ENCODE peak calls at places on chromosomes 2 and 18, in eight cellular contexts. S is OCI-LY7, E is PC-3, J is fibroblast of mammary gland, R is HFFc6, Q is uterus, A is PC-9, P is cardiac fibroblast. O is an unnamed sample.

GRCh38 chr2:120436885-120437603 is 91.1 kb downstream of the INHBB start:
- DNase-seq in S (peak; percentile 5), E (peak; percentile 92), J (peak; percentile 46), R (no peak), Q (no peak), A (peak; percentile 77), P (peak; percentile 16), O (no peak)

GRCh38 chr2:86622878-86623548 is 652 bp downstream of the RNF103 start:
- DNase-seq in S (no peak), E (peak; percentile 26), J (no peak), R (no peak), Q (peak; percentile 57), A (no peak), P (no peak), O (no peak)

GRCh38 chr2:175180701-175181103 is 808 bp downstream of the ATP5MC3 start:
- DNase-seq in S (peak; percentile 71), E (peak; percentile 28), J (peak; percentile 56), R (peak; percentile 27), Q (peak; percentile 26), A (no peak), P (peak; percentile 56), O (no peak)

GRCh38 chr2:222613715-222614331 is 42.1 kb downstream of the FARSB start:
- DNase-seq in S (peak; percentile 49), E (peak; percentile 61), J (peak; percentile 60), R (peak; percentile 31), Q (no peak), A (peak; percentile 61), P (peak; percentile 77), O (no peak)

GRCh38 chr2:215699698-215700407 is 264.0 kb upstream of the FN1 start:
- DNase-seq in S (no peak), E (no peak), J (no peak), R (no peak), Q (no peak), A (no peak), P (no peak), O (no peak)

GRCh38 chr2:189783451-189783926 is 650 bp downstream of the ORMDL1 start:
- DNase-seq in S (peak; percentile 57), E (peak; percentile 31), J (peak; percentile 48), R (peak; percentile 17), Q (no peak), A (no peak), P (peak; percentile 48), O (no peak)

GRCh38 chr2:95329891-95330822 is 33.0 kb downstream of the KCNIP3 start:
- DNase-seq in S (no peak), E (no peak), J (no peak), R (no peak), Q (no peak), A (no peak), P (no peak), O (no peak)

GRCh38 chr18:8313043-8313442 is 296.2 kb upstream of the RAB12 start:
- DNase-seq in S (no peak), E (no peak), J (no peak), R (no peak), Q (no peak), A (no peak), P (no peak), O (no peak)

GRCh38 chr2:65548571-65549261 is 116.3 kb upstream of the SPRED2 start:
- DNase-seq in S (no peak), E (no peak), J (peak; percentile 33), R (no peak), Q (no peak), A (no peak), P (no peak), O (no peak)

GRCh38 chr2:189639003-189639609 is 22.2 kb upstream of the ASNSD1 start:
- DNase-seq in S (no peak), E (no peak), J (no peak), R (no peak), Q (no peak), A (no peak), P (no peak), O (no peak)

GRCh38 chr2:118197011-118197695 is 108.9 kb downstream of the INSIG2 start:
- DNase-seq in S (peak; percentile 30), E (peak; percentile 24), J (peak; percentile 25), R (peak; percentile 18), Q (no peak), A (no peak), P (no peak), O (no peak)

GRCh38 chr2:157190151-157190550 is 67.4 kb upstream of the GALNT5 start:
- DNase-seq in S (no peak), E (peak; percentile 27), J (peak; percentile 82), R (peak; percentile 82), Q (no peak), A (no peak), P (peak; percentile 76), O (peak; percentile 54)

GRCh38 chr2:85843543-85843942 is 45.2 kb downstream of the ST3GAL5 start:
- DNase-seq in S (peak; percentile 35), E (peak; percentile 63), J (peak; percentile 11), R (no peak), Q (no peak), A (no peak), P (no peak), O (no peak)

GRCh38 chr18:67463829-67464228 is 52.7 kb downstream of the DSEL start:
- DNase-seq in S (no peak), E (peak; percentile 55), J (peak; percentile 30), R (no peak), Q (no peak), A (no peak), P (no peak), O (no peak)

GRCh38 chr18:66616523-66616983 is 12.7 kb upstream of the CDH19 start:
- DNase-seq in S (no peak), E (peak; percentile 57), J (no peak), R (no peak), Q (no peak), A (no peak), P (peak; percentile 16), O (no peak)

GRCh38 chr2:48312126-48312525 is 217.8 kb upstream of the STON1 start:
- DNase-seq in S (no peak), E (peak; percentile 96), J (peak; percentile 61), R (peak; percentile 40), Q (no peak), A (peak; percentile 91), P (no peak), O (peak; percentile 52)

GRCh38 chr2:223075301-223076270 is 23.6 kb downstream of the KCNE4 start:
- DNase-seq in S (no peak), E (no peak), J (peak; percentile 39), R (peak; percentile 19), Q (no peak), A (no peak), P (no peak), O (no peak)

GRCh38 chr2:177900091-177900490 is 172.5 kb downstream of the PDE11A start:
- DNase-seq in S (no peak), E (peak; percentile 5), J (no peak), R (peak; percentile 7), Q (no peak), A (peak; percentile 56), P (no peak), O (no peak)

DNA sequence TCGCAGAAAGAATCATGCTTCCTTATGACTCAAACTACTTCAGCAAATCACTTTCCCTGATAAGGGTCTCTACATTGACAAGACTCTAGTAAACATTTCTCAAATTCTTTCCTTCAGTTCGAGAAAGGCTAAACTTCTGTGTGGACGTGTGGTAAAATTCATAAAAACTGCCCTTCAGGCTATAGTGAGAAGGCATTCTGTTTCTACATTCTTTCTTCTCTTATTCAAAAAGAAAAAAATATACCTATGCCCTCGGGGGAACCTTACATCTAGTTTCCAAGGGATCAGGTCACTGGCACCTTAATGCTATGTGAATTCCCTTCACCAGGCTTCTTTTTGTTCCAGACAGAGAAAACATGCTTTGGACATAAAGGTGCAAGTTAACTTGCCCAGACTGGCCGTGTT is 4.9 kb downstream of the VIT start:
- DNase-seq in S (no peak), E (peak; percentile 50), J (no peak), R (peak; percentile 65), Q (no peak), A (peak; percentile 96), P (no peak), O (no peak)
- TF ChIP-seq CTCF in S (no peak), E (no peak), J (no peak), R (peak; percentile 60), Q (no peak), A (peak; percentile 60), P (no peak), O (peak; percentile 16)

DNA sequence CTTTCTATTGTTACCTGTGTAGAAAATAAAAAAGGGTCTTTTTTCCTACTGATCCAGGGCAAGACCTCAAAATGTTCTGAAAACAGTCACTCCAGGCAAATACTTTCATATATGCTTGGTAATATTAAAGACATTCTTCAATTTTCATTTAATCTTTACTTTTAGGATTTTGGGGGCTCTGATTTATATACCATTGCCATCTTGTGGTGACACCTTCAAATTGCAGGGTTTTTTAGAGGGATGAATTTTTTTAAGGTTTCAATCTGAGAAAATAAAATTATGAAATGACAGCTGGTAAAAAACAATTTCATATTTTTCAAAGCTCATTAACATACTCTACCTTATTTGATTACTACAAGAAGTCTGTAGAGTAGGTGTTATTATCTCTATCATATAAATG is 26.8 kb downstream of the MAPK4 start:
- DNase-seq in S (no peak), E (no peak), J (no peak), R (no peak), Q (no peak), A (no peak), P (no peak), O (no peak)
- TF ChIP-seq CTCF in S (peak; percentile 54), E (peak; percentile 25), J (peak; percentile 30), R (peak; percentile 40), Q (no peak), A (peak; percentile 58), P (peak; percentile 17), O (peak; percentile 14)

GRCh38 chr2:143701785-143702184 is 572.6 kb downstream of the ARHGAP15 start:
- DNase-seq in S (no peak), E (no peak), J (no peak), R (no peak), Q (no peak), A (no peak), P (no peak), O (no peak)
- TF ChIP-seq CTCF in S (no peak), E (no peak), J (no peak), R (no peak), Q (no peak), A (no peak), P (no peak), O (no peak)

GRCh38 chr2:200408428-200409311 is 101.2 kb downstream of the KCTD18 start:
- DNase-seq in S (no peak), E (peak; percentile 87), J (peak; percentile 89), R (peak; percentile 76), Q (no peak), A (peak; percentile 85), P (peak; percentile 57), O (no peak)

GRCh38 chr2:200404615-200405014 is 98.1 kb downstream of the SPATS2L start:
- DNase-seq in S (no peak), E (no peak), J (no peak), R (no peak), Q (no peak), A (no peak), P (no peak), O (no peak)

GRCh38 chr2:200403794-200404193 is 97.3 kb downstream of the SPATS2L start:
- DNase-seq in S (no peak), E (no peak), J (no peak), R (no peak), Q (no peak), A (no peak), P (no peak), O (no peak)

GRCh38 chr2:200406379-200406778 is 99.9 kb downstream of the SPATS2L start:
- DNase-seq in S (no peak), E (peak; percentile 22), J (no peak), R (no peak), Q (no peak), A (no peak), P (peak; percentile 44), O (no peak)

GRCh38 chr2:200405599-200406298 is 99.3 kb downstream of the SPATS2L start:
- DNase-seq in S (no peak), E (peak; percentile 96), J (peak; percentile 90), R (peak; percentile 93), Q (no peak), A (peak; percentile 99), P (peak; percentile 79), O (peak; percentile 85)
- TF ChIP-seq CTCF in S (no peak), E (no peak), J (no peak), R (no peak), Q (no peak), A (no peak), P (no peak), O (no peak)

O was measured in retinal pigment epithelial cell.